ENCODE peak calls at places on chromosome 13, in six cellular contexts. Z is dorsolateral prefrontal cortex, Y is neural progenitor cell, C is stomach, J is AG04450, F is RWPE1. M is an unnamed sample.

GRCh38 chr13:97574926-97575325 is 141.0 kb downstream of the RAP2A start:
- DNase-seq in Y (peak), Z (no peak), F (peak), C (no peak), J (peak), M (no peak)

GRCh38 chr13:113145496-113145895 is 13.0 kb upstream of the PROZ start:
- DNase-seq in C (no peak), Y (no peak), F (no peak), Z (no peak), J (no peak), M (no peak)

GRCh38 chr13:68927387-68928026 is 1180.1 kb upstream of the ATXN8OS start:
- DNase-seq in Z (no peak), J (no peak), C (no peak), Y (peak), F (peak), M (no peak)

GRCh38 chr13:68509734-68510621 is 1279.8 kb upstream of the PCDH9 start:
- DNase-seq in Y (no peak), C (no peak), F (no peak), J (no peak), Z (no peak), M (no peak)

GRCh38 chr13:28530729-28531194 is 35.8 kb upstream of the FLT1 start:
- DNase-seq in Z (no peak), F (no peak), C (no peak), J (no peak), Y (no peak), M (no peak)

GRCh38 chr13:47896546-47896945 is 104.5 kb downstream of the SUCLA2 start:
- DNase-seq in C (no peak), Z (peak), Y (no peak), J (no peak), F (no peak), M (no peak)

GRCh38 chr13:28478127-28478526 is 16.8 kb downstream of the FLT1 start:
- DNase-seq in C (no peak), J (peak), Z (no peak), Y (no peak), F (no peak), M (no peak)

GRCh38 chr13:95457294-95457693 is 95.2 kb upstream of the CLDN10 start:
- DNase-seq in Z (no peak), C (no peak), F (no peak), Y (no peak), J (no peak), M (no peak)

GRCh38 chr13:100528353-100528752 is 60.2 kb downstream of the GGACT start:
- DNase-seq in Y (no peak), F (no peak), C (no peak), J (no peak), Z (no peak), M (no peak)

GRCh38 chr13:19862511-19863313 is 737 bp downstream of the ZMYM5 start:
- DNase-seq in C (peak), Y (peak), J (no peak), Z (peak), F (peak), M (peak)

GRCh38 chr13:48775804-48776203 is 122.1 kb downstream of the CYSLTR2 start:
- DNase-seq in F (no peak), J (peak), Y (no peak), C (no peak), Z (no peak), M (no peak)

GRCh38 chr13:77434289-77434688 is 101.2 kb upstream of the SCEL start:
- DNase-seq in C (no peak), J (no peak), Y (no peak), Z (no peak), F (no peak), M (no peak)

GRCh38 chr13:24984134-24984533 is 111.8 kb upstream of the PABPC3 start:
- DNase-seq in Z (no peak), Y (no peak), J (no peak), C (no peak), F (no peak), M (no peak)

GRCh38 chr13:93080587-93080986 is 146.0 kb upstream of the GPC6 start:
- DNase-seq in Y (no peak), J (no peak), C (no peak), F (no peak), Z (no peak), M (no peak)

GRCh38 chr13:75687145-75687763 is 51.1 kb downstream of the LMO7 start:
- DNase-seq in J (no peak), C (no peak), Y (peak), F (no peak), Z (no peak), M (no peak)

GRCh38 chr13:113589961-113590339 is 5.4 kb downstream of the TFDP1 start:
- DNase-seq in C (peak), Z (peak), Y (no peak), F (no peak), J (no peak), M (no peak)

GRCh38 chr13:99983401-99984133 is 2.0 kb downstream of the ZIC2 start:
- DNase-seq in Y (peak), F (no peak), C (no peak), J (no peak), Z (no peak), M (no peak)

GRCh38 chr13:81639984-81640582 is 1299.2 kb upstream of the SPRY2 start:
- DNase-seq in Z (no peak), Y (peak), J (no peak), F (no peak), C (no peak), M (no peak)

GRCh38 chr13:99975626-99976025 is 4.1 kb upstream of the ZIC5 start:
- DNase-seq in Z (peak), F (no peak), J (no peak), C (peak), Y (peak), M (no peak)

GRCh38 chr13:64723735-64724134 is 2506.4 kb downstream of the PCDH9 start:
- DNase-seq in Z (no peak), J (peak), C (no peak), Y (no peak), F (peak), M (no peak)

GRCh38 chr13:91778123-91778522 is 379.7 kb downstream of the GPC5 start:
- DNase-seq in Y (no peak), C (no peak), F (no peak), Z (no peak), J (no peak), M (no peak)

GRCh38 chr13:99086149-99086868 is 108.4 kb upstream of the DOCK9 start:
- DNase-seq in C (peak), Y (peak), J (no peak), Z (peak), F (peak), M (peak)

GRCh38 chr13:99903140-99903539 is 68.4 kb downstream of the ZIC5 start:
- DNase-seq in Y (no peak), F (no peak), J (no peak), Z (no peak), C (no peak), M (no peak)

GRCh38 chr13:98083936-98084335 is 59.0 kb upstream of the FARP1 start:
- DNase-seq in J (no peak), C (no peak), Y (no peak), Z (no peak), F (no peak), M (no peak)

GRCh38 chr13:113562866-113563265 is 21.7 kb upstream of the TFDP1 start:
- DNase-seq in Z (no peak), C (peak), Y (no peak), J (no peak), F (no peak), M (no peak)

GRCh38 chr13:32135655-32136054 is 104.1 kb downstream of the FRY start:
- DNase-seq in Z (no peak), J (peak), Y (no peak), F (no peak), C (no peak), M (no peak)

GRCh38 chr13:99736541-99736940 is 235.0 kb downstream of the ZIC5 start:
- DNase-seq in Y (no peak), F (no peak), Z (no peak), C (peak), J (no peak), M (no peak)

GRCh38 chr13:25806304-25806974 is 245.4 kb downstream of the SHISA2 start:
- DNase-seq in C (no peak), Y (no peak), J (no peak), F (no peak), Z (no peak), M (no peak)

GRCh38 chr13:113052971-113053370 is 52.6 kb upstream of the F7 start:
- DNase-seq in Z (peak), C (no peak), J (no peak), F (no peak), Y (no peak), M (no peak)

GRCh38 chr13:71621152-71622124 is 245.6 kb downstream of the DACH1 start:
- DNase-seq in C (no peak), Z (no peak), J (no peak), Y (no peak), F (no peak), M (no peak)

GRCh38 chr13:38693641-38694040 is 6.8 kb downstream of the FREM2 start:
- DNase-seq in Z (no peak), F (no peak), Y (no peak), C (peak), J (no peak), M (no peak)

GRCh38 chr13:97762141-97762540 is 191.3 kb upstream of the IPO5 start:
- DNase-seq in Z (no peak), Y (no peak), F (no peak), J (no peak), C (no peak), M (no peak)

GRCh38 chr13:106518535-106518934 is 16.9 kb downstream of the EFNB2 start:
- DNase-seq in F (no peak), C (no peak), Z (no peak), J (no peak), Y (no peak), M (no peak)

GRCh38 chr13:106522898-106523525 is 12.4 kb downstream of the EFNB2 start:
- DNase-seq in Z (no peak), C (no peak), F (no peak), Y (no peak), J (no peak), M (no peak)

GRCh38 chr13:106522112-106522511 is 13.3 kb downstream of the EFNB2 start:
- DNase-seq in J (no peak), Y (no peak), C (no peak), Z (no peak), F (no peak), M (no peak)

GRCh38 chr13:106521101-106521799 is 14.2 kb downstream of the EFNB2 start:
- DNase-seq in C (no peak), Y (no peak), Z (no peak), J (no peak), F (no peak), M (no peak)

GRCh38 chr13:106520205-106521004 is 15.1 kb downstream of the EFNB2 start:
- DNase-seq in F (no peak), J (no peak), C (no peak), Y (peak), Z (no peak), M (no peak)
- H3K27ac ChIP-seq in F (no peak), J (no peak), C (no peak), Y (no peak), Z (peak), M (peak)

GRCh38 chr13:35855531-35856019 is 275.6 kb downstream of the DCLK1 start:
- DNase-seq in C (no peak), F (peak), Z (peak), J (no peak), Y (peak), M (no peak)

GRCh38 chr13:35856084-35856483 is 275.1 kb downstream of the DCLK1 start:
- DNase-seq in Z (no peak), F (no peak), C (no peak), J (no peak), Y (no peak), M (no peak)

GRCh38 chr13:35857769-35858168 is 273.4 kb downstream of the DCLK1 start:
- DNase-seq in J (no peak), C (no peak), F (no peak), Z (no peak), Y (peak), M (no peak)

GRCh38 chr13:35858665-35859064 is 272.5 kb downstream of the DCLK1 start:
- DNase-seq in C (no peak), J (no peak), Y (no peak), Z (no peak), F (no peak), M (no peak)

GRCh38 chr13:35856721-35857346 is 274.3 kb downstream of the DCLK1 start:
- DNase-seq in Z (no peak), F (no peak), Y (no peak), J (no peak), C (no peak), M (no peak)
- H3K27ac ChIP-seq in Z (no peak), F (no peak), Y (no peak), J (no peak), C (no peak), M (no peak)

GRCh38 chr13:110361365-110361911 is 54.4 kb downstream of the COL4A2 start:
- DNase-seq in Y (no peak), Z (no peak), F (no peak), C (no peak), J (no peak), M (no peak)
- H3K27ac ChIP-seq in Y (no peak), Z (peak), F (no peak), C (peak), J (peak), M (no peak)

GRCh38 chr13:106794131-106794530 is 226.2 kb upstream of the ARGLU1 start:
- DNase-seq in Y (no peak), Z (no peak), J (no peak), C (no peak), F (no peak), M (no peak)

GRCh38 chr13:106795847-106796246 is 227.9 kb upstream of the ARGLU1 start:
- DNase-seq in Z (no peak), Y (peak), C (no peak), J (no peak), F (no peak), M (no peak)

GRCh38 chr13:106796280-106797047 is 228.5 kb upstream of the ARGLU1 start:
- DNase-seq in Z (no peak), F (no peak), Y (peak), J (no peak), C (no peak), M (no peak)

GRCh38 chr13:106799731-106800335 is 231.9 kb upstream of the ARGLU1 start:
- DNase-seq in C (no peak), Z (no peak), J (no peak), F (no peak), Y (peak), M (no peak)

GRCh38 chr13:106797081-106797640 is 229.2 kb upstream of the ARGLU1 start:
- DNase-seq in J (no peak), C (no peak), Z (no peak), F (no peak), Y (no peak), M (no peak)
- H3K27ac ChIP-seq in J (no peak), C (no peak), Z (no peak), F (no peak), Y (peak), M (no peak)

GRCh38 chr13:31045621-31046081 is 113.2 kb downstream of the TEX26 start:
- DNase-seq in J (peak), Y (no peak), C (peak), Z (no peak), F (peak), M (no peak)

GRCh38 chr13:31044658-31045620 is 112.5 kb downstream of the TEX26 start:
- DNase-seq in J (no peak), C (no peak), Z (no peak), Y (no peak), F (no peak), M (no peak)

GRCh38 chr13:31048521-31048920 is 113.2 kb downstream of the HSPH1 start:
- DNase-seq in C (no peak), Y (peak), F (no peak), J (no peak), Z (no peak), M (no peak)

GRCh38 chr13:31049083-31049482 is 112.6 kb downstream of the HSPH1 start:
- DNase-seq in Z (no peak), F (no peak), C (no peak), Y (no peak), J (no peak), M (no peak)

DNA sequence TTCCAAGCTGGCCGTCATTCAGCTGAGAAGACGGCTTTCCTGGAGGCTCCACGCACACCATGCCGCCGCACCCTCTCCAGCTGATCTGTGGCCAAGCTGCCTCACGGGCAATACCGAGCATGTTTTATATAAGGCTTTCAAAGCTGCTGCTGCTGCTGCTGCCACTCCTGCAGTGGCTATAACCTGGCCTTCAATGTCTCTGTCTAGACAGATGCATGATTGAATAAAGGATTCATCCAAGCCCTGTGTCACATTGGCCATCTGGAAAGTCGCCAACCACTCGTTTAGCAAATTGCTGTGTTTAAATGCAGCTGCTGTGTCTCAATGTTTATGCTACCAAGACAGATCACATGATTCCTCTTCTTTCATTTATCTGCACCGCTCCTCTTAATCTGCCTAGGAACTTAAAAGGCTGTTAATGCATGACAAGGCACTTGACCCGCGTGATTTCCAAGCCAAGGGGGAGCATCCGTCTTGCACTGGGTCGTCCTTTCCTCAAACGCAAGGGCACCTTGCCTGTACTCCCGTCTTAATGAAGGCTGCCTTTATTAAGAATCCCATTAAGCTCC is 114.3 kb downstream of the TEX26 start:
- DNase-seq in F (no peak), J (no peak), C (no peak), Y (peak), Z (peak), M (no peak)
- H3K27ac ChIP-seq in F (peak), J (peak), C (peak), Y (no peak), Z (no peak), M (no peak)

DNA sequence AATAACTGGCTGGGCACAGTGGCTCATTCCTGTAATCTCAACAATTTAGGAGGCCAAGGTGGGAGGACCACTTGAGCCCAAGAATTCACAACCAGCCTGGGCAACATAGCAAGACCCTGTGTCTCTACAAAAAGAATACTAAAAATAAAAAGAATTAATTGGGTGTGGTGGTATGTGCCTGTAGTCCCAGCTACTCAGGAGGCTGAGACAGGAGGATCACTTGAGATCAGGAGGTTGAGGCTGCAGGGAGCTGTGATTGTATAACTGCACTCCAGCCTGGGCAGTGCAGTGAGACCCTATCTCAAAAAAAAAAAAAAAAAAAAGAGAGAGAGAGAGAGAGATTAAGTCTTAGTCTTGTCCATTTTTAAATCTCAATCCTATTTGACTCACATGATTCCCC is 35.6 kb upstream of the SERPINE3 start:
- DNase-seq in Y (no peak), F (no peak), C (no peak), Z (no peak), J (no peak), M (no peak)
- H3K27ac ChIP-seq in Y (peak), F (no peak), C (no peak), Z (no peak), J (no peak), M (no peak)

DNA sequence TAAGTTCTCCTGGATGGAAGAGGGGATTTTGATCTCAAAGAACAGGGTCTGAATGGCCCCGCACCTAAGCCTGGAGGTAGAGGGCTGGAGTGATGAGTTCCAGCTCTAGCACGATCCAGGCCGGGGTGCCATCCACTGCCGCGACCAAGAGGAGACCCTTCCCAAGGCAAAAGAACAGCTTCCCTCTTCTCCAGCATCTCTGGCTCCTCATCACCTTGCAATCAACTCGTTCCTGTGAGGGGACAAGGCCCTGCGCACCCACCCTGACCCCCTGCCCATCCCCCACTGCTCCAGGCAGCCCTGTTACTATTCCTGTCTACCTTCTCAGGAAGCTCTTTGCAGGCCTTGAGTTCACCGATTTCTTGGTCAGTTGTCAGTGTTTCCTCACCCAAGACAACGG is 17.8 kb downstream of the COL4A1 start:
- DNase-seq in Z (no peak), C (no peak), F (no peak), J (no peak), Y (no peak), M (no peak)
- H3K27ac ChIP-seq in Z (no peak), C (no peak), F (no peak), J (no peak), Y (no peak), M (no peak)

GRCh38 chr13:23558675-23559536 is 11.3 kb upstream of the TNFRSF19 start:
- DNase-seq in F (peak), J (peak), C (peak), Y (no peak), Z (no peak), M (no peak)
- H3K27ac ChIP-seq in F (peak), J (peak), C (peak), Y (no peak), Z (no peak), M (peak)

GRCh38 chr13:111282425-111282824 is 38.0 kb upstream of the TEX29 start:
- DNase-seq in Y (no peak), C (no peak), J (no peak), F (no peak), Z (no peak), M (no peak)
- H3K27ac ChIP-seq in Y (no peak), C (no peak), J (peak), F (no peak), Z (peak), M (peak)